ENCODE peak calls at places on chromosome 11, in nine cellular contexts. A is CD8-positive, alpha-beta memory T cell; G is psoas muscle; E is HCT116; V is effector memory CD4-positive, alpha-beta T cell; L is pancreas; O is IMR-90; R is thoracic aorta; Y is mammary epithelial cell. F is an unnamed sample. For H3K9me3, the result is how much of the 10 kb centered on the place peaks cover.

GRCh38 chr11:101583180-101584128 is at the start of gene TRPC6:
- DNase-seq in A (no peak), Y (peak), E (no peak), L (no peak), G (no peak), R (no peak), V (no peak), O (peak), F (peak)

GRCh38 chr11:79447039-79447438 is 6.2 kb upstream of the TENM4 start:
- DNase-seq in A (no peak), L (no peak), R (no peak), O (no peak), G (no peak), V (no peak), Y (no peak), E (no peak), F (no peak)

GRCh38 chr11:64353761-64354506 is 5.0 kb upstream of the RPS6KA4 start:
- DNase-seq in E (no peak), L (no peak), G (no peak), R (no peak), O (no peak), Y (no peak), A (no peak), V (no peak), F (no peak)

GRCh38 chr11:11374358-11375148 is 21.5 kb upstream of the CSNK2A3 start:
- DNase-seq in V (no peak), O (no peak), Y (no peak), G (no peak), A (no peak), E (no peak), L (no peak), R (no peak), F (no peak)

GRCh38 chr11:65492637-65493366 is 6.0 kb upstream of the MALAT1 start:
- DNase-seq in G (peak), O (peak), R (peak), Y (peak), V (no peak), L (peak), E (no peak), A (no peak), F (peak)

GRCh38 chr11:122737951-122738693 is 82.6 kb downstream of the UBASH3B start:
- DNase-seq in Y (no peak), L (no peak), R (no peak), E (no peak), V (no peak), G (no peak), A (no peak), O (peak), F (no peak)

GRCh38 chr11:46336781-46337180 is 10.5 kb upstream of the DGKZ start:
- DNase-seq in O (no peak), R (no peak), G (no peak), E (no peak), V (no peak), A (no peak), Y (no peak), L (no peak), F (no peak)

GRCh38 chr11:9535189-9535781 is 38.2 kb upstream of the WEE1 start:
- DNase-seq in G (peak), V (peak), A (peak), R (peak), L (peak), Y (peak), O (peak), E (peak), F (peak)

GRCh38 chr11:106770489-106771100 is 247.7 kb downstream of the GUCY1A2 start:
- DNase-seq in G (no peak), L (no peak), O (no peak), E (no peak), A (no peak), V (no peak), Y (no peak), R (no peak), F (no peak)

GRCh38 chr11:119316729-119317591 is at the start of gene MCAM:
- DNase-seq in R (no peak), E (no peak), A (no peak), O (peak), Y (peak), G (peak), L (no peak), V (no peak), F (peak)

GRCh38 chr11:108500169-108500568 is 2.0 kb upstream of the POGLUT3 start:
- DNase-seq in L (no peak), E (no peak), V (no peak), A (no peak), G (no peak), R (no peak), O (no peak), Y (no peak), F (no peak)

GRCh38 chr11:69479591-69480271 is 1.7 kb upstream of the LINC01488 start:
- DNase-seq in V (no peak), G (peak), O (no peak), A (no peak), L (no peak), E (no peak), Y (no peak), R (no peak), F (peak)

GRCh38 chr11:86335131-86335768 is 33.2 kb downstream of the HIKESHI start:
- DNase-seq in G (no peak), O (no peak), R (no peak), E (no peak), V (no peak), A (no peak), L (no peak), Y (peak), F (no peak)

GRCh38 chr11:134349109-134349801 is 17.5 kb downstream of the GLB1L2 start:
- DNase-seq in V (no peak), G (no peak), R (no peak), L (no peak), A (no peak), Y (no peak), E (no peak), O (no peak), F (no peak)

GRCh38 chr11:67252831-67253239 is 13.4 kb upstream of the GRK2 start:
- DNase-seq in L (peak), R (no peak), G (no peak), O (peak), V (no peak), A (no peak), E (no peak), Y (peak), F (no peak)

GRCh38 chr11:41413843-41414242 is 45.6 kb downstream of the LRRC4C start:
- DNase-seq in A (no peak), Y (no peak), G (no peak), L (no peak), V (no peak), O (no peak), R (no peak), E (no peak), F (no peak)

GRCh38 chr11:77411717-77412441 is 62.0 kb downstream of the PAK1 start:
- DNase-seq in O (peak), G (peak), E (peak), L (peak), A (peak), V (peak), Y (peak), R (peak), F (peak)

GRCh38 chr11:2694495-2694894 is 5.3 kb downstream of the KCNQ1OT1 start:
- DNase-seq in R (no peak), O (no peak), E (no peak), A (no peak), Y (no peak), V (no peak), L (no peak), G (no peak), F (no peak)
- H3K4me3 ChIP-seq in R (no peak), O (no peak), E (no peak), A (no peak), Y (no peak), V (no peak), L (no peak), G (no peak), F (no peak)

GRCh38 chr11:114614127-114614720 is 18.6 kb upstream of the NXPE4 start:
- DNase-seq in A (no peak), Y (no peak), O (no peak), G (no peak), V (no peak), L (no peak), R (no peak), E (no peak), F (no peak)
- H3K9me3 ChIP-seq in A (under half), Y (under half), O (under half), G (under half), V (under half), L (under half), R (under half), E (under half), F (under half)

GRCh38 chr11:36253238-36253637 is 36.0 kb downstream of the COMMD9 start:
- DNase-seq in V (no peak), A (no peak), R (no peak), O (no peak), G (no peak), L (no peak), E (no peak), Y (no peak), F (no peak)
- H3K4me3 ChIP-seq in V (no peak), A (no peak), R (no peak), O (no peak), G (no peak), L (no peak), E (no peak), Y (no peak), F (no peak)

GRCh38 chr11:48669146-48669545 is 180.6 kb downstream of the OR4A47 start:
- DNase-seq in Y (no peak), E (no peak), L (no peak), G (no peak), A (no peak), V (no peak), R (no peak), O (no peak), F (no peak)
- H3K9me3 ChIP-seq in Y (under half), E (under half), L (under half), G (under half), A (under half), V (under half), R (under half), O (under half), F (half or more)

GRCh38 chr11:6925636-6926207 is 504 bp upstream of the ZNF215 start:
- DNase-seq in V (no peak), G (no peak), E (peak), L (no peak), A (no peak), R (no peak), Y (peak), O (peak), F (no peak)
- H3K4me3 ChIP-seq in V (peak), G (peak), E (peak), L (no peak), A (no peak), R (peak), Y (peak), O (peak), F (peak)

DNA sequence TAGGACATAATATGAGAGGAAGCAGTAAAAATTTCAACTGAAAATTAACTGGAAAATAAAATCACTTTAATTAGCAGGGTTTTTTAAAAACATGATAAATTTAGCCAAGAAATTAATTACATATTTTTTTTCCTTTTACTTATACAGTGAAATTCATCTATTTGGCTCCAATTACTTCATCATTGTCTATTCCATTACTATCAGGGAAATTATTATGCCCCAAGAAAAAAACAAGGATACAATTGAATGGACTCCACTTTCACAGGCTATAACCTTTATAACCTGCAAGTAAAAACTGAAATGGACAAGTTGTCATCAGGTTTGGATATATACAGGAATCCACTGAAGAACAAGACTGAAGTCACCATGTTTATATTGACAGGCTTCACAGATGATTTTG is at the start of gene OR5T3:
- DNase-seq in E (no peak), V (no peak), O (no peak), G (no peak), Y (no peak), L (no peak), A (no peak), R (no peak), F (no peak)
- H3K9me3 ChIP-seq in E (under half), V (under half), O (under half), G (under half), Y (under half), L (under half), A (under half), R (under half), F (under half)

DNA sequence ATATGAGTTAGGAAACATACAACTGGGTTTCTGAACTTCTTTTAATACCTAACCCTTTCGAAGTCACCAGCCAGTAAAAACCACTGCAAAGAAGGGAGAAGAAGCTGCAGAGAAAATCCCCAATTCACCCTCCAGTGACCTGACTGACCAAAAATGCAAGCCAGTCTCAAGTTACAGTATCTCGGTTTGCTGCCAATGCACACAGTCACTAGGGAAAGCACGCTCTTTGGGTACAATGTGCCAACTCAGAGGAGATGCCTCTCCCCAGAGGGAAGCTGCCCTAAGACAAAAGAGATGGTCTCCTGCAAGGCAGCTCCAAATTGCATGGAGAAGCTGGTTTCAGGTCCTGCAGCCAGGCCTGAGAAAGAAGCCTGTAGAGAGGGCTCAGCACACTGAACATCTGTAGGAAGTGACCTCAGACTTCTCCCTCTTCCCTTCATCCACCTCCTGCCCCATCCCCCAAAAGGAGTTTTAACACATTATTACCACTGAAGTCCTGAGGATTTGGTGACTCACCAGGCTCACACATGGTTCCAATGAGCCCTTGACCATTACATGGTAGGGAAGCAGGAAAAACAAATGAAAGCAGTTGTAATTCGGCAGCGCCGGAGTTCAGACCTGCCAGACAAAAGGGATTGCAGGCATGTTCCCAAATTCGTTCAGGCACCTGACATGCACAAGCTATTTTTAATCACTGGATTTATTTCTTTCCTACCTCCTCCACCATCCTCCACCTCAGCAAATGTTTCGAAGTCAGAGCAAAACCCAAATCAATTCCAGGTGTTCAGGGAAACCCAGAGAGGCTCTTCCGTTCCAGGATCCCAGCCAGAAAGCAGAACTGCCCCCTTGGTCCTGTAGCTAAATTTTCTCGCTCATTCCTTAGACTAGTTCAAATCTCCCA is 90.1 kb downstream of the ETS1 start:
- DNase-seq in Y (peak), V (no peak), A (no peak), R (no peak), G (peak), E (peak), L (peak), O (peak), F (no peak)
- H3K4me3 ChIP-seq in Y (peak), V (peak), A (peak), R (peak), G (peak), E (peak), L (no peak), O (peak), F (no peak)

GRCh38 chr11:3357302-3357701 is 21.6 kb downstream of the ZNF195 start:
- DNase-seq in E (no peak), R (no peak), A (no peak), Y (no peak), G (no peak), L (no peak), O (no peak), V (no peak), F (no peak)

GRCh38 chr11:3359092-3359824 is 19.7 kb downstream of the ZNF195 start:
- DNase-seq in A (no peak), L (no peak), V (no peak), R (no peak), O (no peak), G (no peak), Y (no peak), E (no peak), F (no peak)

GRCh38 chr11:3353066-3353465 is 25.9 kb downstream of the ZNF195 start:
- DNase-seq in R (no peak), A (no peak), G (no peak), O (no peak), L (no peak), V (no peak), E (no peak), Y (no peak), F (no peak)

GRCh38 chr11:3357994-3358676 is 20.8 kb downstream of the ZNF195 start:
- DNase-seq in O (no peak), R (no peak), Y (no peak), V (no peak), L (no peak), A (no peak), G (no peak), E (no peak), F (no peak)

DNA sequence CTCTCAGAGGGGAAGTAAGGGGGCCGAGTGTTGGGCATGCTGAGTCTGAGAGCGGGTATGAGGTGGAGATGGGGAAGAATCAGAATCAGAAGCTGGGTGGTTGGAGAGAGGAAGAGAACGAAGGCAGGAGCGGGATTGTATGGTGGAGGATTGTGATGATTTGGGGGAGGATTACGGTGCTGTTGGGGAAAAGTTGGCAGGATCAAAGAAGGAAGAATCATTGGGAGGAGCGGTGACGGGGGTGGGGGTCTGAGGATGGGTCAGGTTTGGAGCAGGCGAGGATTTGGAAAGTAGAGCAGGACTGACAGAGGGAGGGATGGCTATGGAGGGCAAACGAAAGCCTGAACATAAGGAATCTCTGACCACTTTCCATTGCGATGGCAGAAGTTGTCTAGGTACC is 22.1 kb downstream of the ZNF195 start:
- DNase-seq in A (no peak), E (no peak), O (no peak), R (no peak), L (no peak), G (no peak), V (no peak), Y (no peak), F (no peak)
- H3K9me3 ChIP-seq in A (half or more), E (half or more), O (half or more), R (half or more), L (under half), G (half or more), V (half or more), Y (half or more), F (half or more)

DNA sequence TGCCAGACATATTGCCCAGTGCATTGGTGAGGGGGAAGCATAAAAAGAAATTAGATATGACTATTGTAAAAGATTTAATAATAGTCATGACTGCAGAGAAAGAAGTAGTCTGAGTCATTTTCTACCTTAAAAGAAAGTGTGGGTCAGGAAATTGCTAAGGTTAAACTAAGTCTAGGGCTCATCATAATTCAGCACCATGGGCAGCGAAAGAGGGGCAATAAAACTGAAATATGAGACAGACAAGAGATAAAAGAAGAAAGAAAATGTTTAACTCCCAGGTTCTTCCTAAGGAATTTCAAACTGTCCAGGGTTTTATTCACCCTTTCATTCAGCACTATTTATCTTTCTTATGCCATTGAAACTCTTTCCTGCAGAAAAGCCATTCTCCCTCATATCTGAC is 114.4 kb upstream of the API5 start:
- DNase-seq in Y (no peak), E (no peak), V (no peak), L (no peak), G (no peak), R (no peak), A (no peak), O (no peak), F (no peak)
- H3K4me3 ChIP-seq in Y (no peak), E (no peak), V (no peak), L (no peak), G (no peak), R (no peak), A (no peak), O (no peak), F (no peak)